ENCODE peak calls at places on chromosomes 1 and 21, in ten cellular contexts. D is NCI-H2029 treated with DMSO at 0.1 percent for 48 hours; S is body of pancreas; Q is iPS DF 19.7; R is SJSA1; O is NAMALWA; Y is HFF-Myc; L is IMR-90; G is stimulated activated naive B cell treated with anti-CD40 and anti-IgM and Interleukin-4, amounts not matched to agents 10 μg/mL and 1 μg/mL and 100 μg/mL, for 72 hours; T is AML-193. K is an unnamed sample.

GRCh38 chr1:27597511-27598216 is 6.3 kb downstream of the AHDC1 start:
- DNase-seq in L (peak), O (no peak), Q (no peak), D (no peak), S (no peak), Y (no peak), G (no peak), T (no peak), R (no peak), K (no peak)

GRCh38 chr21:25934130-25934529 is 199.4 kb downstream of the GABPA start:
- DNase-seq in G (no peak), L (peak), R (no peak), O (no peak), Q (no peak), T (no peak), S (no peak), Y (no peak), D (no peak), K (no peak)

GRCh38 chr1:101338714-101339430 is 102.1 kb downstream of the S1PR1 start:
- DNase-seq in R (no peak), G (no peak), L (no peak), D (no peak), Y (no peak), O (no peak), T (no peak), S (no peak), Q (no peak), K (no peak)

GRCh38 chr21:41973861-41974751 is 20.3 kb upstream of the C2CD2 start:
- DNase-seq in R (no peak), D (no peak), Y (no peak), O (no peak), G (peak), T (no peak), L (peak), Q (no peak), S (no peak), K (no peak)

GRCh38 chr1:20063861-20064292 is 6.1 kb upstream of the PLA2G5 start:
- DNase-seq in Q (no peak), D (no peak), T (no peak), S (no peak), O (no peak), L (peak), R (no peak), Y (peak), G (no peak), K (no peak)

GRCh38 chr1:110039641-110040040 is 5.2 kb downstream of the STRIP1 start:
- DNase-seq in S (peak), Q (no peak), Y (no peak), R (no peak), D (no peak), L (no peak), T (no peak), O (no peak), G (no peak), K (no peak)

GRCh38 chr1:16181887-16182719 is 26.2 kb upstream of the EPHA2 start:
- DNase-seq in Y (peak), T (no peak), L (peak), D (no peak), G (no peak), S (peak), R (peak), O (no peak), Q (peak), K (peak)

GRCh38 chr1:234089396-234089795 is 184.9 kb downstream of the SLC35F3 start:
- DNase-seq in O (peak), G (no peak), Q (no peak), Y (no peak), T (no peak), L (no peak), R (no peak), D (no peak), S (no peak), K (no peak)

GRCh38 chr21:44425307-44425894 is 29.9 kb upstream of the LRRC3 start:
- DNase-seq in T (no peak), S (peak), Y (no peak), Q (no peak), R (peak), O (no peak), G (no peak), L (no peak), D (no peak), K (no peak)

GRCh38 chr1:34690269-34690668 is 64.6 kb upstream of the GJB5 start:
- DNase-seq in L (no peak), T (no peak), Y (no peak), Q (no peak), D (no peak), O (no peak), R (no peak), S (no peak), G (no peak), K (no peak)

GRCh38 chr1:2528966-2529750 is 905 bp downstream of the HES5 start:
- DNase-seq in T (no peak), D (no peak), S (peak), L (no peak), O (peak), Q (no peak), G (no peak), R (no peak), Y (no peak), K (no peak)

GRCh38 chr1:206651958-206652890 is 16.9 kb downstream of the DYRK3 start:
- DNase-seq in D (no peak), L (no peak), O (no peak), T (no peak), Q (no peak), G (no peak), Y (no peak), S (peak), R (no peak), K (no peak)

GRCh38 chr1:193479187-193479586 is 292.8 kb upstream of the B3GALT2 start:
- DNase-seq in Q (no peak), G (peak), D (no peak), Y (no peak), T (no peak), S (peak), O (peak), R (no peak), L (no peak), K (no peak)

GRCh38 chr1:3978196-3978927 is 78.3 kb upstream of the C1orf174 start:
- DNase-seq in L (no peak), Y (no peak), R (no peak), S (no peak), Q (no peak), O (no peak), G (no peak), D (no peak), T (no peak), K (no peak)

GRCh38 chr1:207081106-207081505 is 7.6 kb upstream of the C4BPB start:
- DNase-seq in Y (no peak), S (no peak), O (no peak), L (no peak), G (no peak), T (no peak), D (no peak), R (no peak), Q (no peak), K (no peak)

GRCh38 chr1:223700942-223701637 is 11.2 kb upstream of the CAPN2 start:
- DNase-seq in T (no peak), O (no peak), R (peak), L (peak), Y (peak), S (no peak), G (no peak), Q (no peak), D (no peak), K (no peak)

GRCh38 chr1:227753999-227754764 is 18.9 kb downstream of the SNAP47 start:
- DNase-seq in R (no peak), T (no peak), Y (no peak), L (peak), Q (no peak), G (no peak), O (no peak), D (no peak), S (no peak), K (no peak)

GRCh38 chr1:199931666-199932377 is 95.7 kb upstream of the NR5A2 start:
- DNase-seq in D (peak), O (peak), S (no peak), Q (no peak), G (no peak), L (no peak), T (peak), Y (no peak), R (no peak), K (no peak)

GRCh38 chr1:47819503-47819888 is 177.7 kb downstream of the TRABD2B start:
- DNase-seq in G (no peak), T (no peak), Y (no peak), S (no peak), Q (no peak), D (no peak), L (no peak), O (no peak), R (no peak), K (no peak)

GRCh38 chr1:44500181-44501021 is 95.3 kb downstream of the RNF220 start:
- DNase-seq in S (no peak), Y (no peak), O (no peak), R (no peak), D (no peak), Q (peak), T (no peak), L (no peak), G (no peak), K (no peak)

GRCh38 chr1:114632427-114632826 is 37.4 kb downstream of the DENND2C start:
- DNase-seq in G (no peak), S (no peak), O (no peak), R (no peak), L (no peak), D (no peak), Q (no peak), T (no peak), Y (no peak), K (no peak)

GRCh38 chr1:184583837-184584236 is 170.8 kb downstream of the EDEM3 start:
- DNase-seq in G (no peak), O (no peak), Y (no peak), S (no peak), T (no peak), Q (no peak), R (no peak), D (no peak), L (no peak), K (no peak)

GRCh38 chr21:44350773-44351481 is 2.5 kb upstream of the TRPM2 start:
- DNase-seq in Y (no peak), T (no peak), L (no peak), S (no peak), R (no peak), O (no peak), D (no peak), G (no peak), Q (no peak), K (no peak)

GRCh38 chr1:229466887-229467286 is 33.0 kb upstream of the ACTA1 start:
- DNase-seq in S (no peak), L (no peak), R (no peak), Q (no peak), O (no peak), G (no peak), Y (no peak), T (no peak), D (no peak), K (no peak)

GRCh38 chr21:15837603-15838002 is 107.8 kb downstream of the USP25 start:
- DNase-seq in L (peak), D (no peak), G (no peak), S (no peak), R (no peak), O (no peak), T (peak), Q (no peak), Y (no peak), K (no peak)

GRCh38 chr1:16978589-16979474 is 1.6 kb downstream of the MFAP2 start:
- DNase-seq in R (no peak), Q (no peak), Y (peak), T (no peak), S (peak), L (peak), O (no peak), D (no peak), G (no peak), K (no peak)

GRCh38 chr1:3427711-3428704 is 26.5 kb upstream of the ARHGEF16 start:
- DNase-seq in O (no peak), T (no peak), R (no peak), Q (no peak), D (no peak), G (no peak), Y (no peak), L (no peak), S (no peak), K (no peak)

GRCh38 chr1:16903458-16903796 is 7.6 kb downstream of the RNU1-2 start:
- DNase-seq in T (no peak), O (peak), D (no peak), Q (no peak), S (no peak), Y (no peak), L (no peak), R (no peak), G (no peak), K (no peak)

GRCh38 chr1:36843906-36844610 is 190.3 kb downstream of the GRIK3 start:
- DNase-seq in Q (no peak), T (no peak), D (no peak), L (no peak), R (no peak), Y (no peak), G (no peak), S (no peak), O (no peak), K (no peak)

GRCh38 chr1:20057886-20058420 is 12.0 kb upstream of the PLA2G5 start:
- DNase-seq in G (no peak), L (no peak), R (no peak), D (no peak), Y (no peak), S (no peak), T (no peak), O (no peak), Q (no peak), K (no peak)

GRCh38 chr1:52237430-52237829 is 95.5 kb downstream of the ZFYVE9 start:
- DNase-seq in O (no peak), R (no peak), T (no peak), D (no peak), G (no peak), L (peak), S (no peak), Y (peak), Q (no peak), K (no peak)

GRCh38 chr1:183837062-183837461 is 32.1 kb downstream of the RGL1 start:
- DNase-seq in L (no peak), G (no peak), Y (no peak), R (no peak), T (no peak), S (no peak), D (no peak), O (no peak), Q (no peak), K (no peak)

GRCh38 chr1:118809586-118809985 is 178.6 kb downstream of the TBX15 start:
- DNase-seq in T (no peak), Q (no peak), R (no peak), L (no peak), S (no peak), Y (no peak), O (no peak), D (no peak), G (no peak), K (no peak)

GRCh38 chr1:30706528-30706927 is 16.9 kb downstream of the MATN1 start:
- DNase-seq in T (no peak), L (peak), S (peak), Q (no peak), Y (no peak), R (no peak), G (no peak), O (no peak), D (peak), K (no peak)

GRCh38 chr1:119225831-119226230 is 85.4 kb upstream of the WARS2 start:
- DNase-seq in T (no peak), S (no peak), R (no peak), D (no peak), Q (no peak), O (no peak), L (no peak), G (no peak), Y (no peak), K (no peak)

GRCh38 chr1:6860401-6860800 is 75.1 kb downstream of the CAMTA1 start:
- DNase-seq in Y (peak), R (peak), G (no peak), Q (no peak), D (no peak), T (no peak), O (no peak), S (no peak), L (peak), K (no peak)

GRCh38 chr1:227891223-227891954 is 56.3 kb downstream of the WNT9A start:
- DNase-seq in L (no peak), Y (no peak), O (no peak), G (no peak), Q (no peak), S (peak), R (peak), T (no peak), D (no peak), K (peak)

GRCh38 chr1:83693409-83694126 is 305.4 kb downstream of the TTLL7 start:
- DNase-seq in G (no peak), Q (no peak), D (peak), R (no peak), T (no peak), L (no peak), Y (no peak), S (no peak), O (no peak), K (no peak)